ENCODE peak calls at places on chromosomes 13 and 19, in five cellular contexts. F is A549, M is tibial nerve, L is body of pancreas, X is sigmoid colon. J is an unnamed sample.

GRCh38 chr13:111006508-111007031 is 91.7 kb upstream of the ANKRD10 start:
- DNase-seq in F (no peak), M (peak), L (peak), X (peak), J (peak)

GRCh38 chr13:21328201-21328600 is 130.9 kb downstream of the ZDHHC20 start:
- DNase-seq in F (no peak), M (no peak), L (no peak), X (no peak), J (no peak)

GRCh38 chr13:21846605-21847004 is 175.7 kb downstream of the FGF9 start:
- DNase-seq in F (no peak), M (no peak), L (no peak), X (no peak), J (no peak)

GRCh38 chr19:31185261-31185660 is 164.0 kb downstream of the TSHZ3 start:
- DNase-seq in F (no peak), M (no peak), L (no peak), X (no peak), J (no peak)

GRCh38 chr19:16328824-16329482 is 4.3 kb downstream of the KLF2 start:
- DNase-seq in F (peak), M (no peak), L (no peak), X (no peak), J (no peak)

GRCh38 chr19:43467730-43468129 is 2.3 kb upstream of the LYPD3 start:
- DNase-seq in F (no peak), M (no peak), L (no peak), X (no peak), J (no peak)

GRCh38 chr19:43460362-43461016 is 4.9 kb downstream of the LYPD3 start:
- DNase-seq in F (no peak), M (no peak), L (no peak), X (no peak), J (no peak)

GRCh38 chr13:24124789-24125476 is 35.6 kb upstream of the SPATA13 start:
- DNase-seq in F (no peak), M (no peak), L (no peak), X (no peak), J (no peak)

GRCh38 chr13:82501804-82502203 is 1380.5 kb downstream of the SLITRK1 start:
- DNase-seq in F (no peak), M (no peak), L (no peak), X (no peak), J (no peak)

DNA sequence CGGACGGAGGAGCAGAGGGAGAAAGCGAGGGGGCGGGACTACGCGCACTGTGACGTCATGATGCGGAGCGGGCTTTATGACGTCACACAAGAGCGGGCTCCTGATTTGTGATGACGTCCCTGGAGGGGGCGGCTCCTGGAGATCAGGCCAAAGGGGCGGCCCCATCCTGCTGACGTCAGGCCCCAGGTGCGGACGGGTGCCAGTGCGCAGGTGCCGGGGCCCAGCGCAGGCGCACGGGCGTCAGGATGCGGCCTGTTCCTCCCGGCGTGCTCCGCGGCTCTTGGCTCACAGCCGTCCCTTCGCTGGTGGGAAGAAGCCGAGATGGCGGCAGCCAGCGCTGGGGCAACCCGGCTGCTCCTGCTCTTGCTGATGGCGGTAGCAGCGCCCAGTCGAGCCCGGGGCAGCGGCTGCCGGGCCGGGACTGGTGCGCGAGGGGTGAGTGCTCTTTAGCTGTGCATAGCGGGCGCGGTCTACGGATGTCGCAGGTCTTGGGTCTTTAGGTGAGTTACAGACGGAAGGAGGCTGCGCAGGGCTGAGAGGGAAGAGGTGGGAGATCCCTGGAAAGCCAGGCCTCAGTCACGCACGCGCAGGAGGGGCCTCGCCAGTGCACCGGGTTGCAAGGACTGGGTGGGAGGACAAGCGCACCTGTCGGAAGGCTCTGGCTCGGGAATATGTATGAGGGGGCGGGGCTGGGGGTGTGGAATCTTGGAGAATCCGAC is at the start of the genes EMC10 and GARIN5A:
- DNase-seq in F (peak), M (peak), L (peak), X (peak), J (peak)
- TF ChIP-seq POLR2A in F (peak), M (peak), L (peak), X (no peak), J (peak)

DNA sequence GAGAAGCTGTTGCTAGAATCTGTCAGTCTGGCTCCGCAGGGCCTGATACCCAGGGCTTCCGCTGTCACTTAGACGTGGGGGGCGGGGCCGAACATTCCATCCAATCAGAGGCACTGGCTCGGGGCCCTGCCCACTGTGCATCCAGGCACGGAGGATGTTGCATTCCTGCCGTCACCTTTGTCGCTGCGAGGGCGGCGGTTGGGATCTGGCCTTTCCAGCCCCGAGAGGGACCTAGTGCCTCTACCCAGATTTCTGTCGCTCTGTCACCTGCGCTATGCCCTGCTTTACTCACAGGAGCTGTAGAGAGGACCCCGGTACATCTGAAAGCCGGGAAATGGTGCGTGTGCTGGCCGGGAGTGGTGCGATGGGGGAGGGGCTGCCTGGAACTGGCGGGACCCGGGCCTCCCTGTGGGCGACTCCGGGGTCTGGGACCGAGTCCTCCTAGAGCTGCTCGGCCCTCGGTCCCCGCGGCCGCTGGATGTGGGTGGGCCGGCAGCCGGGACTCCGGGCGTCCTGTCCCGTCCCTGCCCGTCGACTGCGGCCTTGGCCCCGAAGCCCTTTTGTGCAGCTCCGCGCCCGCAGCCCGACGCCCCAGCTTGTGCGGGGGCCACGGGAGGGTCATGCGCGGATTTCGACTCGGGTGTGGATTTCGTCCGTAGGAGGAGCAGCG is at the start of gene ZNF439:
- DNase-seq in F (no peak), M (peak), L (peak), X (peak), J (peak)
- TF ChIP-seq POLR2A in F (no peak), M (peak), L (peak), X (peak), J (no peak)

GRCh38 chr19:36771275-36772231 is 1.1 kb downstream of the ZNF850 start:
- DNase-seq in F (peak), M (no peak), L (peak), X (peak), J (peak)
- TF ChIP-seq POLR2A in F (no peak), M (no peak), L (no peak), X (no peak), J (no peak)

DNA sequence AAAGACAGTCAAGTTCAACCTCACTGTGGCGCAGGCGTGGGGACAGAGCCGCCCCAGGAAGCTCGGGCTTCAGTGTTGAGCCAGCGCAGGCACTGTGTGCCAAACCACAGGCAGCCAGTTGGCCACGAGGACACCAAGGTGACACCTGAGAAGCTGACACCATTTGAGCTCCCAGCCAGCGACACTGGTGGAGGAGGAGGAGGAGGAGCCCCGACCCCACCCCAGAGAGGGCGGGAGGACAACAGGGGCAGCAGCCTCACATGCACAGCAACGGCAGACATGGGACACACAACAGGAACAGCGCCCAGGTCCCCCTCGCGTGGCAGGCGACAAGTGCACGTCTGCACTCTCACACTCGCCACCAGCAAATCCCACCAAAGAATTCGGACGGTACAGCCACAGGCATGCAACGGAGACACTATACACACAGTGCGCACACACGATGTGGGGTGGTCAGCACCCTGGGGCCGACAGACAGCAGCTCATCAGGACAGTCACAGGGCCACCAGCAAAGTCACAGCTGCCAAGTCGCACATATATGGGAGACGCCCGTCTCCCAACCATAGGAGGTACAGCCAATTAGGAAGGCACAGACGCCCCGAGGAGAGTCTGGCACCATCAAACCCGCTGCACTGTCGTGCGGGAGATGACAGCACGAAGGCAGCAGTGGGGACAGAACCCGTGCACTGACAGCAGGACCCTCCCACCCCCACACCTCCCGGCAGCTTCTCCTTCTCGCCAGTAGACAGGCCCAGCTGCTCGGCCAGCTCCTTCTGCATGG is 3.4 kb downstream of the EIF3G start:
- DNase-seq in F (no peak), M (no peak), L (no peak), X (no peak), J (no peak)
- TF ChIP-seq POLR2A in F (no peak), M (no peak), L (no peak), X (no peak), J (no peak)

DNA sequence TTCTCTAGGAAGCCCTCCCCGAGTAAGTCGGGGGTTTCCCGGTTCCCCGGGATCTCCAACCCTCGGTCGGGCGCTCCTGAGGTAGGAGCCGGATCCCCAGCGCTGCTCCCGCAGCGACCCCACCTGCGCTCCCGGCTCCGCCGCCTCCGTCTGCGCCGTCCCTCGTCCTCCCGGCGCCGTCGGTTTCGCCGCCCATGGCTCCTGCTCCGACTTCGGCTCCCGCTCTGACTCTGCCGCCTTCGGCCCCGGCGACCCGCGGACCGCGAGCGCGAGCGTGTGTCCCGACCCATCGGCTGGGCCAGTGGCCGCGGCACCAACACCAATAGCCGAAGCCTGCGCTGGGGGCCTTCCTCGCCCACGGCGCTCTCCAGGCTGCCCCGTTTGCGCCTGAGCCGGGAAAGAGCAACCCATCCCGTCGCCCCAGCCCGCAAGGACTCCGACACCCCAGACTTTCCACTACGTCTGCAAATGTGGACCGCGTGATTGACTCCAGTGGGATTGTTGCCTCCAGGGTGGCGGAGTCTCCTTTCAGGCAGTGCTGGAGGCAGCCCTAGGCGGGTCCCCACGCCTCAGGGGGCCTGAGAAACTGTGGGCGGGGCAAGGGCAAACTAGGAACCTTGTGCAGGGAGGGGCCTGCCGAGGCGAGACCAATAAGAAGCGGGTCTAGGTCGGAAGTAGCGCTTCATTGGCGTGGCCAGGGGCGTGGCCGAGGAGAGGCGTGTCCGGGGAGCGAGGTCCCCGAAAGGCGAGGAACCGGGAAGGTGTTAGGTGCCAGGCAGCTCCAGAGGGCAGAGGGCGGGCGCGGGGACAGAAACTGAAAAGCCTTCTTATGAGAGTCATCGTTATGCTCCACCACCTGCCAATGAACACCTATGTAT is at the start of gene CACTIN:
- DNase-seq in F (peak), M (peak), L (peak), X (peak), J (peak)
- TF ChIP-seq POLR2A in F (peak), M (peak), L (peak), X (peak), J (peak)

DNA sequence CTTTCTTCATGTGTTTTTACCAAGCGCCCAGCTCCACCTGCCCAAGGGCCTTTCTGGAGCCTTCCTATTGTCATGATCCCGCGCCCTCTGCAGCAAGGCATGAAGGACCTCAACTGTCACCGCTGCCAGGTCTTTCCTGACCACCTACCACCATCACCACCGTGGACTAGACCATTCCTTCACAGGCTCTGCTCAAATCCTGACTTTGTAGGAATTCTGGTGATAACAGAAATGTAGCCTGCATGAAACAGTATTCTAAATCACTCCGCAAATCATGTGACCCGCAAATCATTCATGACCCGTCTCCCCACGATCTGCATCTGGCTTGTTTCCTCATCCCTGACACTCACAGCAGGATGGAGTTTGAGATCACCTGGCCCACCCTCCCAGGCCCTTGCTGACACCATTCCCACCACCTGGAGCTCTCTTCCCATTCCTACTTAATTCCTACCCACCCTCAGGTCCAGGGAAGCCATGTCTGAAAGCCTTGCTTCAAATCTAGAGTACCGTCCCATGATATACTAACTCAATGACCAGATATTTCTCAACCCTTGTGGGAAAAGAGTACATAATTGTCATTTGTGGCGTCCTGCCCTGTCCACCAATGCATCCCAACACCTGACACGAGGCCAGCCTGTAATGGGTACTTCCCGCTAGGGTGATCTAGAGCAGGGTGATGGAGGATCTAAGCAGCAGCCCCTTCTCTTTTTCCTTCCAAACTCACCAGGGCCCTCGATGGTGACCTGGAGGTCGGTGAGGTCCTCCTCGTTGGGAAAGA is 1.3 kb downstream of the UBE2S start:
- DNase-seq in F (no peak), M (no peak), L (no peak), X (no peak), J (no peak)
- TF ChIP-seq POLR2A in F (no peak), M (no peak), L (no peak), X (no peak), J (no peak)

GRCh38 chr19:17929056-17929455 is 3.8 kb upstream of the CCDC124 start:
- DNase-seq in F (no peak), M (no peak), L (no peak), X (no peak), J (no peak)

GRCh38 chr19:17933414-17934129 is 757 bp downstream of the CCDC124 start:
- DNase-seq in F (no peak), M (no peak), L (no peak), X (no peak), J (no peak)

GRCh38 chr19:17936379-17936778 is 3.6 kb downstream of the CCDC124 start:
- DNase-seq in F (no peak), M (no peak), L (no peak), X (no peak), J (no peak)

GRCh38 chr19:17931532-17932191 is 1.2 kb upstream of the CCDC124 start:
- DNase-seq in F (no peak), M (no peak), L (no peak), X (no peak), J (no peak)

DNA sequence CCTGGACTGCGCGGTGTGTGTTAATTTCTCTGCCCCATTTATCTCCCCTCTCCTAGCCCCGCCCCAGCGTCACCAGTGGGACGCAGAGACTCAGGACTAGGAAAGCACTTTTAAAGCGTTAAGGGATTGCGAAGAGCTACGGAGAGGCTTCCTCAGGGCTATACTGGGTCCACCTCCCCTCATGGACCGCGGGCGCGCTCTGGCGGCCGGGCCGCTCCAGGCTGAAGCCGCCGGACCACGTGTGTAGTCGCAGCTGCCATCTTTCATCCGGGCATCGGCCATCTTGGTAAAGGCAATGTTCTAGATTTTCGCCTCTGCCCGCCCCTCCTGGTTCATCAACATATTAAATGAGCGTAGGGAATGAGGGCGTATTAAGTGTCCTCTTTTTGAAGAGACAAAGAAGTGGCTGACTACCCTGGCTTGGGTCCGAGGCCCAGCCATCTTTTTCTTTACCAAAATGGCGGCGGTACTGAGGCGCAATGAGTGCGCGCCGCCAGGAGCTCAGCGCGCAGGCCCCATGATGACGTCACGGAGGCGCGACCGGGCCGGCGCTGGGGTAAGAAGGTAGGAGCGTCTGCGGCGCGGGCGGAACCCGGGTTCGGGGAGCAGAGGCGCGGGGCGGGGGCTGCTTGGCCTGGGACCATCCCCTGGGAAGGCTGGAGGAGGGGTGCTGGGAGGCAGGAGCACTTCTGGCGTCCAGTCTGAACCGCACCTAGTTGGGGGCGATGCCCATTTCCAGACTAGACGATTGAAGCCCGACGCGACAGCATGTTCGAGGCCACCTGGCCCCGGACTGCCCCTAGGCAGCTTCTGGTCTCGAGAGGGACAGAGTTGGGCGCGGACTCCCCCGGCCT is at the start of gene CCDC124:
- DNase-seq in F (peak), M (peak), L (peak), X (peak), J (peak)
- TF ChIP-seq POLR2A in F (peak), M (peak), L (peak), X (peak), J (peak)